ENCODE peak calls at places on chromosomes 13 and 19, in ten cellular contexts. One of them, this sample, is unnamed.

GRCh38 chr13:42786696-42787095 is 5.3 kb downstream of the FAM216B start:
- DNase-seq in lower lobe of right lung: no peak
- DNase-seq in left ventricle myocardium inferior: no peak
- DNase-seq in uterus: no peak
- DNase-seq in heart right ventricle: no peak
- DNase-seq in HL-60: no peak
- DNase-seq in RWPE2: no peak
- DNase-seq in retinal pigment epithelial cell: no peak
- DNase-seq in foreskin fibroblast: no peak
- DNase-seq in HepG2: no peak
- DNase-seq in this sample: peak

GRCh38 chr19:48962029-48962848 is 2.9 kb upstream of the FTL start:
- DNase-seq in uterus: no peak
- DNase-seq in HepG2: peak
- DNase-seq in foreskin fibroblast: no peak
- DNase-seq in RWPE2: no peak
- DNase-seq in HL-60: peak
- DNase-seq in lower lobe of right lung: peak
- DNase-seq in retinal pigment epithelial cell: no peak
- DNase-seq in left ventricle myocardium inferior: peak
- DNase-seq in heart right ventricle: peak
- DNase-seq in this sample: no peak

GRCh38 chr19:18802354-18802753 is 11.2 kb upstream of the COMP start:
- DNase-seq in left ventricle myocardium inferior: no peak
- DNase-seq in heart right ventricle: no peak
- DNase-seq in HL-60: no peak
- DNase-seq in RWPE2: no peak
- DNase-seq in retinal pigment epithelial cell: no peak
- DNase-seq in foreskin fibroblast: no peak
- DNase-seq in uterus: no peak
- DNase-seq in lower lobe of right lung: no peak
- DNase-seq in HepG2: peak
- DNase-seq in this sample: no peak

GRCh38 chr19:23887642-23888041 is 27.0 kb upstream of the ZNF726 start:
- DNase-seq in HepG2: peak
- DNase-seq in retinal pigment epithelial cell: no peak
- DNase-seq in foreskin fibroblast: no peak
- DNase-seq in uterus: no peak
- DNase-seq in RWPE2: no peak
- DNase-seq in lower lobe of right lung: no peak
- DNase-seq in left ventricle myocardium inferior: no peak
- DNase-seq in HL-60: no peak
- DNase-seq in heart right ventricle: no peak
- DNase-seq in this sample: no peak

GRCh38 chr19:18650468-18651001 is 13.7 kb downstream of the KLHL26 start:
- DNase-seq in RWPE2: no peak
- DNase-seq in lower lobe of right lung: no peak
- DNase-seq in HL-60: no peak
- DNase-seq in left ventricle myocardium inferior: peak
- DNase-seq in retinal pigment epithelial cell: no peak
- DNase-seq in HepG2: no peak
- DNase-seq in heart right ventricle: peak
- DNase-seq in foreskin fibroblast: peak
- DNase-seq in uterus: peak
- DNase-seq in this sample: peak

GRCh38 chr13:41587490-41587889 is 130.1 kb downstream of the RGCC start:
- DNase-seq in uterus: no peak
- DNase-seq in HepG2: no peak
- DNase-seq in left ventricle myocardium inferior: no peak
- DNase-seq in foreskin fibroblast: no peak
- DNase-seq in retinal pigment epithelial cell: no peak
- DNase-seq in heart right ventricle: no peak
- DNase-seq in lower lobe of right lung: no peak
- DNase-seq in HL-60: no peak
- DNase-seq in RWPE2: no peak
- DNase-seq in this sample: no peak

GRCh38 chr13:47211106-47211505 is 314.3 kb upstream of the HTR2A start:
- DNase-seq in retinal pigment epithelial cell: no peak
- DNase-seq in heart right ventricle: no peak
- DNase-seq in lower lobe of right lung: no peak
- DNase-seq in RWPE2: no peak
- DNase-seq in HL-60: no peak
- DNase-seq in uterus: no peak
- DNase-seq in left ventricle myocardium inferior: no peak
- DNase-seq in HepG2: no peak
- DNase-seq in foreskin fibroblast: peak
- DNase-seq in this sample: no peak

GRCh38 chr19:40689339-40690049 is 957 bp downstream of the NUMBL start:
- DNase-seq in heart right ventricle: peak
- DNase-seq in HepG2: no peak
- DNase-seq in foreskin fibroblast: no peak
- DNase-seq in lower lobe of right lung: no peak
- DNase-seq in left ventricle myocardium inferior: peak
- DNase-seq in retinal pigment epithelial cell: no peak
- DNase-seq in RWPE2: peak
- DNase-seq in uterus: no peak
- DNase-seq in HL-60: peak
- DNase-seq in this sample: peak

GRCh38 chr13:64810701-64811258 is 2419.4 kb downstream of the PCDH9 start:
- DNase-seq in HL-60: no peak
- DNase-seq in foreskin fibroblast: peak
- DNase-seq in HepG2: no peak
- DNase-seq in uterus: no peak
- DNase-seq in left ventricle myocardium inferior: no peak
- DNase-seq in heart right ventricle: no peak
- DNase-seq in lower lobe of right lung: no peak
- DNase-seq in retinal pigment epithelial cell: no peak
- DNase-seq in RWPE2: no peak
- DNase-seq in this sample: peak

GRCh38 chr19:52221031-52221430 is 31.2 kb downstream of the PPP2R1A start:
- DNase-seq in HL-60: no peak
- DNase-seq in foreskin fibroblast: no peak
- DNase-seq in left ventricle myocardium inferior: no peak
- DNase-seq in retinal pigment epithelial cell: no peak
- DNase-seq in HepG2: no peak
- DNase-seq in RWPE2: no peak
- DNase-seq in heart right ventricle: no peak
- DNase-seq in uterus: no peak
- DNase-seq in lower lobe of right lung: no peak
- DNase-seq in this sample: no peak

GRCh38 chr13:44050450-44051063 is 170.9 kb downstream of the LACC1 start:
- DNase-seq in retinal pigment epithelial cell: no peak
- DNase-seq in RWPE2: no peak
- DNase-seq in HepG2: peak
- DNase-seq in heart right ventricle: peak
- DNase-seq in foreskin fibroblast: no peak
- DNase-seq in left ventricle myocardium inferior: no peak
- DNase-seq in lower lobe of right lung: no peak
- DNase-seq in HL-60: no peak
- DNase-seq in uterus: no peak
- DNase-seq in this sample: peak

GRCh38 chr13:87274209-87274819 is 396.9 kb upstream of the SLITRK5 start:
- DNase-seq in HepG2: peak
- DNase-seq in RWPE2: no peak
- DNase-seq in lower lobe of right lung: no peak
- DNase-seq in heart right ventricle: peak
- DNase-seq in HL-60: peak
- DNase-seq in retinal pigment epithelial cell: peak
- DNase-seq in foreskin fibroblast: no peak
- DNase-seq in left ventricle myocardium inferior: no peak
- DNase-seq in uterus: no peak
- DNase-seq in this sample: peak

GRCh38 chr13:92989301-92989700 is 237.3 kb upstream of the GPC6 start:
- DNase-seq in HepG2: no peak
- DNase-seq in lower lobe of right lung: no peak
- DNase-seq in uterus: no peak
- DNase-seq in left ventricle myocardium inferior: no peak
- DNase-seq in HL-60: no peak
- DNase-seq in retinal pigment epithelial cell: no peak
- DNase-seq in RWPE2: no peak
- DNase-seq in heart right ventricle: no peak
- DNase-seq in foreskin fibroblast: no peak
- DNase-seq in this sample: no peak

GRCh38 chr19:41796362-41796761 is at the start of gene CEACAM3:
- DNase-seq in lower lobe of right lung: no peak
- DNase-seq in HepG2: no peak
- DNase-seq in left ventricle myocardium inferior: no peak
- DNase-seq in RWPE2: no peak
- DNase-seq in retinal pigment epithelial cell: no peak
- DNase-seq in heart right ventricle: no peak
- DNase-seq in HL-60: peak
- DNase-seq in uterus: no peak
- DNase-seq in foreskin fibroblast: no peak
- DNase-seq in this sample: no peak

GRCh38 chr19:34888091-34888490 is 38.6 kb upstream of the ZNF30 start:
- DNase-seq in left ventricle myocardium inferior: no peak
- DNase-seq in HepG2: peak
- DNase-seq in retinal pigment epithelial cell: no peak
- DNase-seq in heart right ventricle: no peak
- DNase-seq in RWPE2: no peak
- DNase-seq in HL-60: no peak
- DNase-seq in uterus: no peak
- DNase-seq in lower lobe of right lung: no peak
- DNase-seq in foreskin fibroblast: no peak
- DNase-seq in this sample: no peak

GRCh38 chr13:60574706-60575105 is 177.7 kb downstream of the TDRD3 start:
- DNase-seq in uterus: no peak
- DNase-seq in RWPE2: no peak
- DNase-seq in left ventricle myocardium inferior: no peak
- DNase-seq in heart right ventricle: no peak
- DNase-seq in HepG2: no peak
- DNase-seq in HL-60: no peak
- DNase-seq in foreskin fibroblast: no peak
- DNase-seq in lower lobe of right lung: no peak
- DNase-seq in retinal pigment epithelial cell: no peak
- DNase-seq in this sample: no peak

DNA sequence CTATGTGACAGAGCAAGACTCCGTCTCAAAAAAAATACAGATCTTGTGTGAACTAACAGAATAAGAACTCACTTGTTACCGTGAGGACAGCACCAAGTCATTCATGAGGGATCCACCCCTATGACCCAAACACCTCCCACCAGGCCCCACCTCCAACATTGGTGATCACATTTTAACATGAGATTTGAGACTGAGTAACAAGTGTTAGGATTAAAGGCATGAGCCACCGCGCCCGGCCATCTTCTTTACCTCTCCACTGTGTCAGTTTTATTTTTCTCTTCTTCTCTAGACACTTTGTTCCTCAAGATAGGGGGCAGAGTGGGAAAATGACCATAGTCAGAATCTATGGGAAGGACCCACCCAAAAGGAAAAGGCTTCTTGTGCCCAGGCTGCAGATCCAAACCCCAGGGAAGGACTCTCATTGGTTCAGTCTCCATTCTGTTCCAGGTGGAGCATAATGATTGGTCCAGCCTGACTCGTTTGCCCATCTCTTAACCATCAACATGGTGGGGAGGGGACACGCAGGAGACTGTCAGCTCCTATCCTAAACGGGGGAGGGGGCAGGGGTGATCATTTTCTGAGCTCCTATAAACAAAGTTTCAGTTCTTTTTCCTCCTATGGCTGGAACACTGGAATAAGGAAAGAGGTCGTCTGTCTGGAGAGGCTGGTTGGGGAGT is 1.3 kb upstream of the CALM3 start:
- DNase-seq in left ventricle myocardium inferior: no peak
- DNase-seq in heart right ventricle: no peak
- DNase-seq in uterus: no peak
- DNase-seq in HepG2: no peak
- DNase-seq in foreskin fibroblast: no peak
- DNase-seq in HL-60: no peak
- DNase-seq in lower lobe of right lung: no peak
- DNase-seq in retinal pigment epithelial cell: no peak
- DNase-seq in RWPE2: no peak
- DNase-seq in this sample: no peak
- H3K4me3 ChIP-seq in left ventricle myocardium inferior: peak
- H3K4me3 ChIP-seq in heart right ventricle: peak
- H3K4me3 ChIP-seq in uterus: peak
- H3K4me3 ChIP-seq in HepG2: peak
- H3K4me3 ChIP-seq in foreskin fibroblast: peak
- H3K4me3 ChIP-seq in HL-60: peak
- H3K4me3 ChIP-seq in lower lobe of right lung: peak
- H3K4me3 ChIP-seq in retinal pigment epithelial cell: peak
- H3K4me3 ChIP-seq in RWPE2: peak
- H3K4me3 ChIP-seq in this sample: peak

DNA sequence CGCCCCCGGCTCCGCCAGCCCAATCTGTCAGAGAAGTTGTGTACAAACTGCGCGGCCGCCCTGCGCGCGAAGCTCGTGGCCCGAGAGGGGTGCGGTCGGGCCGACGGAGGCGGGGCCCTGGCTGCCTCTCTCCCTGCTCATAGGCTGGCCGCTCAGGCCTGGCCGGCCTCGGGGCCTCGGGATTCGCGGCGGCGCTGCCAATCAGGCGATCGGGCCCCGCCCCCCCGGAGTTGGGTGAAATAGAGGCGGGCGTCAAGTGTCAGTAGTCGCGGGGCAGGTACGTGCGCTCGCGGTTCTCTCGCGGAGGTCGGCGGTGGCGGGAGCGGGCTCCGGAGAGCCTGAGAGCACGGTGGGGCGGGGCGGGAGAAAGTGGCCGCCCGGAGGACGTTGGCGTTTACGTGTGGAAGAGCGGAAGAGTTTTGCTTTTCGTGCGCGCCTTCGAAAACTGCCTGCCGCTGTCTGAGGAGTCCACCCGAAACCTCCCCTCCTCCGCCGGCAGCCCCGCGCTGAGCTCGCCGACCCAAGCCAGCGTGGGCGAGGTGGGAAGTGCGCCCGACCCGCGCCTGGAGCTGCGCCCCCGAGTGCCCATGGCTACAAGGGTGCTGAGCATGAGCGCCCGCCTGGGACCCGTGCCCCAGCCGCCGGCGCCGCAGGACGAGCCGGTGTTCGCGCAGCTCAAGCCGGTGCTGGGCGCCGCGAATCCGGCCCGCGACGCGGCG is at the start of gene KLF5:
- DNase-seq in foreskin fibroblast: peak
- DNase-seq in left ventricle myocardium inferior: peak
- DNase-seq in HepG2: peak
- DNase-seq in RWPE2: peak
- DNase-seq in lower lobe of right lung: peak
- DNase-seq in uterus: peak
- DNase-seq in retinal pigment epithelial cell: peak
- DNase-seq in HL-60: peak
- DNase-seq in heart right ventricle: peak
- DNase-seq in this sample: peak
- TF ChIP-seq CTCF in foreskin fibroblast: no peak
- TF ChIP-seq CTCF in left ventricle myocardium inferior: peak
- TF ChIP-seq CTCF in HepG2: no peak
- TF ChIP-seq CTCF in RWPE2: no peak
- TF ChIP-seq CTCF in lower lobe of right lung: no peak
- TF ChIP-seq CTCF in uterus: no peak
- TF ChIP-seq CTCF in retinal pigment epithelial cell: no peak
- TF ChIP-seq CTCF in HL-60: no peak
- TF ChIP-seq CTCF in heart right ventricle: no peak
- TF ChIP-seq CTCF in this sample: no peak

GRCh38 chr19:21396121-21396520 is 812 bp upstream of the ZNF493 start:
- DNase-seq in foreskin fibroblast: no peak
- DNase-seq in heart right ventricle: no peak
- DNase-seq in uterus: no peak
- DNase-seq in HepG2: no peak
- DNase-seq in lower lobe of right lung: no peak
- DNase-seq in HL-60: no peak
- DNase-seq in retinal pigment epithelial cell: no peak
- DNase-seq in RWPE2: no peak
- DNase-seq in left ventricle myocardium inferior: no peak
- DNase-seq in this sample: no peak
- H3K4me3 ChIP-seq in foreskin fibroblast: no peak
- H3K4me3 ChIP-seq in heart right ventricle: no peak
- H3K4me3 ChIP-seq in uterus: no peak
- H3K4me3 ChIP-seq in HepG2: no peak
- H3K4me3 ChIP-seq in lower lobe of right lung: no peak
- H3K4me3 ChIP-seq in HL-60: no peak
- H3K4me3 ChIP-seq in retinal pigment epithelial cell: no peak
- H3K4me3 ChIP-seq in RWPE2: no peak
- H3K4me3 ChIP-seq in left ventricle myocardium inferior: no peak
- H3K4me3 ChIP-seq in this sample: no peak

GRCh38 chr13:71672527-71672926 is 194.5 kb downstream of the DACH1 start:
- DNase-seq in retinal pigment epithelial cell: no peak
- DNase-seq in foreskin fibroblast: no peak
- DNase-seq in RWPE2: no peak
- DNase-seq in left ventricle myocardium inferior: no peak
- DNase-seq in HepG2: no peak
- DNase-seq in heart right ventricle: no peak
- DNase-seq in HL-60: no peak
- DNase-seq in lower lobe of right lung: no peak
- DNase-seq in uterus: no peak
- DNase-seq in this sample: no peak
- TF ChIP-seq CTCF in retinal pigment epithelial cell: peak
- TF ChIP-seq CTCF in foreskin fibroblast: no peak
- TF ChIP-seq CTCF in RWPE2: peak
- TF ChIP-seq CTCF in left ventricle myocardium inferior: no peak
- TF ChIP-seq CTCF in HepG2: no peak
- TF ChIP-seq CTCF in heart right ventricle: no peak
- TF ChIP-seq CTCF in HL-60: no peak
- TF ChIP-seq CTCF in lower lobe of right lung: no peak
- TF ChIP-seq CTCF in uterus: no peak
- TF ChIP-seq CTCF in this sample: no peak

This sample was measured in fibroblast of the aortic adventitia.